ENCODE peak calls at places on chromosomes 6 and 20, in five cellular contexts. B is left ventricle myocardium inferior, W is cardiac fibroblast, R is lower leg skin, Y is GM12865. M is an unnamed sample.

GRCh38 chr20:33561981-33562601 is 72.2 kb downstream of the CBFA2T2 start:
- DNase-seq in Y (no peak), W (peak), R (peak), B (peak), M (peak)

GRCh38 chr6:87277123-87277522 is 45.3 kb upstream of the SMIM8 start:
- DNase-seq in R (no peak), Y (peak), W (peak), B (no peak), M (peak)

GRCh38 chr6:26223677-26224546 is 136.7 kb downstream of the HFE start:
- DNase-seq in W (peak), B (peak), Y (peak), R (peak), M (peak)

GRCh38 chr6:37061157-37061804 is 55.8 kb downstream of the FGD2 start:
- DNase-seq in B (peak), R (no peak), W (no peak), Y (no peak), M (no peak)

GRCh38 chr6:33199687-33200233 is 705 bp downstream of the RXRB start:
- DNase-seq in Y (peak), R (no peak), W (peak), B (peak), M (peak)

GRCh38 chr6:166555066-166555465 is 31.4 kb downstream of the RAMACL start:
- DNase-seq in R (no peak), Y (no peak), B (no peak), W (no peak), M (no peak)

GRCh38 chr20:52193133-52193532 is 1.6 kb upstream of the ZFP64 start:
- DNase-seq in R (no peak), W (no peak), B (no peak), Y (peak), M (no peak)

GRCh38 chr20:14093652-14094051 is 98.3 kb downstream of the MACROD2 start:
- DNase-seq in W (no peak), R (no peak), Y (no peak), B (no peak), M (no peak)

GRCh38 chr6:157273756-157274088 is 49.6 kb downstream of the TMEM242 start:
- DNase-seq in R (no peak), W (no peak), Y (peak), B (peak), M (no peak)

GRCh38 chr6:34792605-34793500 is 970 bp downstream of the BLTP3A start:
- DNase-seq in W (peak), B (no peak), R (peak), Y (peak), M (peak)

GRCh38 chr6:89777455-89777854 is 42.1 kb downstream of the MDN1 start:
- DNase-seq in B (no peak), R (no peak), W (no peak), Y (no peak), M (no peak)

GRCh38 chr20:23656372-23656771 is 18.6 kb upstream of the CST3 start:
- DNase-seq in Y (no peak), W (no peak), R (no peak), B (no peak), M (no peak)

GRCh38 chr6:68400396-68400795 is 234.7 kb upstream of the ADGRB3 start:
- DNase-seq in B (no peak), R (no peak), W (no peak), Y (peak), M (no peak)

GRCh38 chr6:122673345-122673961 is 63.2 kb downstream of the PKIB start:
- DNase-seq in W (no peak), Y (no peak), B (no peak), R (no peak), M (no peak)

GRCh38 chr6:79455446-79455845 is 81.8 kb downstream of the LCA5 start:
- DNase-seq in W (no peak), R (no peak), Y (no peak), B (no peak), M (no peak)

GRCh38 chr6:47484616-47485015 is 7.0 kb downstream of the CD2AP start:
- DNase-seq in Y (no peak), R (no peak), B (no peak), W (peak), M (peak)

GRCh38 chr6:33709605-33710295 is 1.8 kb downstream of the UQCC2 start:
- DNase-seq in Y (no peak), B (no peak), R (no peak), W (peak), M (no peak)

GRCh38 chr20:25081065-25081729 is 744 bp downstream of the VSX1 start:
- DNase-seq in Y (no peak), W (no peak), R (no peak), B (no peak), M (peak)

GRCh38 chr20:25081730-25082497 is at the start of gene VSX1:
- DNase-seq in B (no peak), R (no peak), Y (no peak), W (no peak), M (no peak)

GRCh38 chr20:25083141-25083772 is 1.3 kb upstream of the VSX1 start:
- DNase-seq in B (no peak), Y (no peak), R (no peak), W (no peak), M (no peak)

GRCh38 chr20:25083773-25084615 is 2.1 kb upstream of the VSX1 start:
- DNase-seq in Y (no peak), R (no peak), W (no peak), B (no peak), M (no peak)

GRCh38 chr20:25082498-25082873 is 545 bp upstream of the VSX1 start:
- DNase-seq in B (no peak), R (no peak), Y (no peak), W (no peak), M (no peak)
- TF ChIP-seq CTCF in B (no peak), R (no peak), Y (no peak), W (peak), M (no peak)

GRCh38 chr6:16759181-16759645 is 2.0 kb downstream of the ATXN1 start:
- DNase-seq in R (no peak), Y (no peak), W (no peak), B (no peak), M (no peak)
- H3K4me3 ChIP-seq in R (peak), Y (peak), W (peak), B (peak), M (peak)

GRCh38 chr6:141309295-141309694 is 823.4 kb upstream of the GJE1 start:
- DNase-seq in B (no peak), R (no peak), Y (peak), W (peak), M (peak)
- TF ChIP-seq CTCF in B (peak), R (no peak), Y (no peak), W (peak), M (no peak)

GRCh38 chr6:131615275-131615674 is 12.8 kb downstream of the MED23 start:
- DNase-seq in B (no peak), Y (no peak), R (no peak), W (no peak), M (no peak)
- H3K4me3 ChIP-seq in B (no peak), Y (no peak), R (no peak), W (no peak), M (no peak)

DNA sequence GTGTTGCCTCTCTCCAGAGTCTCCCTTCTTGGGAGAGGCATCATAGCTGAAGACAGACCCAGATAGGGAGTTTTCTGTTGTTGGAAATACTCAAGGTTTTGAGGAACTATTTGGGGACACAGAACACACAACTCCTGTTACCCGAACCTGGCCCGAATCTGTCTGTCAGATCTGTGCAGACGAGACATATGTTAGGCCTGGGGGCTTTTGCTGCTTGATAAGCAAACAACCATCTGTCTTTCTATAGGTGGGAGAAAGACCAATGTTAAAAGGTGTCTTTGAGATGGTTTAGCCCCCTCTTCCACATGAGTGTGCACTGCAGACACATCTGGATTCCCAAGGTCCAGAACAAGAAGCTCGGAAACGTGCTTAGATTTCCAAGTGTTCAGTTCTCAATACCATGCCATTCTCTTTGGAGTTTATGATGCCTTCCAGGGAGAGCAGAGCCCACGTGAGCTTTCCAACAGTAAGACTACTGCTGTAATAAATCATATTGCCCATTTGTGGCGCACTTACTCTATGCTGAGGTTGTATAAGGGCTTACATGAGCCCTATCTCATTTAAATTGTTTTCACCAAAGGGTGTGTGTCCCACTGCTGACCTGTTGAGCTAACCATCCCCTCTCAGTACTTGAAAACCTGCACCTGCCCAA is 3.8 kb upstream of the STX16 start:
- DNase-seq in R (no peak), Y (peak), W (no peak), B (no peak), M (no peak)
- TF ChIP-seq CTCF in R (no peak), Y (peak), W (no peak), B (no peak), M (no peak)